ENCODE peak calls at places on chromosomes 2 and 18, in eight cellular contexts. D is gastrocnemius medialis, R is GM12892, P is GM12891, U is heart left ventricle, L is body of pancreas, F is sigmoid colon, B is erythroblast. H is an unnamed sample.

GRCh38 chr2:186405847-186406246 is 80.2 kb upstream of the ZC3H15 start:
- DNase-seq in L (no peak), B (no peak), D (no peak), F (no peak), P (no peak), R (no peak), U (no peak), H (no peak)

GRCh38 chr2:201158111-201158929 is 24.6 kb upstream of the CASP10 start:
- DNase-seq in R (no peak), F (peak; percentile 75), D (no peak), B (peak; percentile 91), P (peak; percentile 44), L (peak; percentile 78), U (peak; percentile 62), H (peak; percentile 83)

GRCh38 chr2:24920813-24921441 is 890 bp upstream of the ADCY3 start:
- DNase-seq in L (no peak), B (no peak), U (no peak), D (no peak), F (no peak), P (no peak), R (no peak), H (no peak)

GRCh38 chr2:101795033-101795432 is 97.5 kb downstream of the MAP4K4 start:
- DNase-seq in D (no peak), F (no peak), U (no peak), R (no peak), L (no peak), B (no peak), P (no peak), H (no peak)

GRCh38 chr2:182038579-182038978 is 52.9 kb downstream of the PPP1R1C start:
- DNase-seq in U (no peak), D (no peak), R (no peak), P (no peak), F (no peak), B (no peak), L (no peak), H (peak; percentile 80)

GRCh38 chr2:67997528-67998267 is 65.1 kb downstream of the C1D start:
- DNase-seq in B (no peak), P (no peak), R (no peak), F (no peak), U (no peak), D (no peak), L (no peak), H (peak; percentile 88)

GRCh38 chr2:58358024-58358423 is 116.9 kb upstream of the FANCL start:
- DNase-seq in U (no peak), P (no peak), D (no peak), L (no peak), F (no peak), R (no peak), B (no peak), H (no peak)

GRCh38 chr2:109242222-109242653 is 113.2 kb downstream of the SH3RF3 start:
- DNase-seq in L (no peak), U (no peak), F (peak; percentile 74), R (no peak), D (no peak), P (no peak), B (no peak), H (no peak)

GRCh38 chr2:181264016-181264415 is 193.2 kb upstream of the ITGA4 start:
- DNase-seq in R (no peak), P (no peak), U (no peak), L (no peak), B (no peak), F (no peak), D (no peak), H (no peak)

GRCh38 chr2:73284296-73285161 is at the start of gene FBXO41:
- DNase-seq in L (peak; percentile 47), R (peak; percentile 82), P (peak; percentile 90), U (no peak), F (peak; percentile 71), B (no peak), D (no peak), H (peak; percentile 17)

GRCh38 chr2:119476301-119477117 is 44.9 kb downstream of the TMEM37 start:
- DNase-seq in L (peak; percentile 80), F (peak; percentile 71), B (peak; percentile 66), R (peak; percentile 68), P (peak; percentile 83), D (peak; percentile 40), U (peak; percentile 63), H (peak; percentile 36)

GRCh38 chr2:119196301-119197124 is 27.1 kb upstream of the STEAP3 start:
- DNase-seq in R (no peak), U (no peak), P (no peak), F (no peak), D (no peak), L (no peak), B (no peak), H (no peak)

GRCh38 chr2:7468955-7469354 is 551.7 kb downstream of the RNF144A start:
- DNase-seq in L (no peak), B (no peak), F (no peak), D (no peak), U (no peak), P (no peak), R (no peak), H (no peak)

GRCh38 chr18:53909668-53910067 is 314.8 kb downstream of the MBD2 start:
- DNase-seq in F (no peak), D (no peak), L (no peak), R (no peak), U (no peak), B (peak; percentile 31), P (peak; percentile 15), H (peak; percentile 1)

DNA sequence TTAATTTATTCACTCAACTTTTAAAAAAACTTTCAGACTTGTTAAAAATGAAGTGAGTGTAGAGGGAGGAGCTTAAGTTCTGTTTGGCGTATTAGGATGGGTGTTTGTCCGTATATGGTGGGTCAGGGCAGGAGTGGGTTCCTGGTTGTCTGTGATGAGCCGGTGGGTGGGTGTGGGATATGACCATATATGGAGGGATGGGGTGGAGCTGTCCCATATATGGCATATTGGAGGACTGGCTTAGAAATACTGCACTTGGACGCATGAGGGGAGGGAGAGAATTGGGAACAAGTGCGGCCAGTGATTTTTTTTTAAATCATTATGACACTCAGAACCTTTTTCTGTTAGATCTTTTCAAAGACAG is 1.5 kb downstream of the KDM3A start:
- DNase-seq in P (peak; percentile 41), B (peak; percentile 93), L (peak; percentile 81), R (peak; percentile 39), U (peak; percentile 89), D (peak; percentile 92), F (peak; percentile 96), H (peak; percentile 94)
- TF ChIP-seq POLR2A in P (no peak), B (no peak), L (no peak), R (no peak), U (no peak), D (peak; percentile 84), F (no peak), H (no peak)

DNA sequence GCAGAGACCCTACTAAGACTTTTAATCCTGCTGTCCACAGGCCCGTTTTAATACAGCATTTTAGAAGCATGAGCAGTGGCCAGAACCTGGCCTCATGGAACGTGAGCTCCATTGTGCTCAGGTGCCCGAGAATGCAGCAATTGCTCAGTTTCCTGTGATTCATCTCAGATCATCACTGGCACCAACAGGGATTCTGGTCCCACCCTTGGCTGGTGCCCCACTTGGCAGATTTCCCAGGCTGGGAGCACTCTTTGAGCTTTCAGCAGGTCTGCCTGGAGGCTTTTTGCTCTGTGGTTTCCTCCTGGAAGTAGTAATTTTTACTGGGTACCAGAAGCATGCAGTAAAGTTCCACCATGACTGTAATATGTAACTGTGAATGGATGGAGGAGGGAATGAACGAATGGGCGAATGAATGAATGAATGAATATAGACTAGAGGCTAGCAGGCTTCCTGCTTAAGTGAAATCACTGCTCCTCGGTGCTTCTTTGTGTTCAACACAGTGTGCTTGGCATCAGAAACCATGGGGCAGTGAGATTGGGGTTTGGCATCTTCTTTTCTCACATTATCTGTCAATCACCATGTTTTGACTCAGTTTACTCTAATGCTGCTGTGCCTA is 312.9 kb downstream of the PRKCE start:
- DNase-seq in F (peak; percentile 77), U (peak; percentile 80), L (peak; percentile 56), P (no peak), R (no peak), D (peak; percentile 33), B (no peak), H (peak; percentile 90)
- TF ChIP-seq POLR2A in F (no peak), U (no peak), L (no peak), P (no peak), R (no peak), D (no peak), B (no peak), H (no peak)

GRCh38 chr18:63421514-63421913 is 762 bp downstream of the VPS4B start:
- DNase-seq in L (no peak), D (no peak), U (no peak), P (no peak), B (peak; percentile 65), F (no peak), R (no peak), H (no peak)

GRCh38 chr18:63422087-63422861 is at the start of gene VPS4B:
- DNase-seq in D (peak; percentile 99), R (peak; percentile 86), P (peak; percentile 89), U (peak; percentile 100), F (peak; percentile 100), B (peak; percentile 100), L (peak; percentile 99), H (peak; percentile 99)

GRCh38 chr18:63427566-63427965 is 5.3 kb upstream of the VPS4B start:
- DNase-seq in D (no peak), B (peak; percentile 91), F (no peak), L (no peak), P (no peak), U (no peak), R (no peak), H (no peak)

DNA sequence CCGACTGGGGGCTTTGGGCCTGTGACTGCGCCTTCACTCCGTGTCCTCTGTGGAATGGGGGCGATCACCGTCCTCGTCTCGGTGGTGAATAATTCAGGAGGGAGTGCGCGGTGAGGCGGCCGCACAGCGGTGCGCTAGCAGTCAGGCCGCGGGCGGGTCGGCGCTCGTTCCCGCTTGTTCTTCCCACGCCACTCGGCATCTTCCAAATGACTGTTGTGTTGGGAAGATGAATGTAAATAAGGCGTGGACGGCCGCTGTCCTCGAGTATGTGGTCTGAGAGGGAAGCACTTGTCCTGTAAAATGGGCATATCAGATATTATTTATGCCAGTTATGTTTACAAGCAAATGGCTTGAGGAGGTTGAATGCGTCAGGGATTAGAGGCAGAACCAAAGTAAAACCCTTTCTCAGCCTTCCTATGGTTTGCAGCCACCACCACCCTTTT is 607 bp upstream of the VPS4B start:
- DNase-seq in R (no peak), U (no peak), L (no peak), B (no peak), F (no peak), D (no peak), P (no peak), H (no peak)
- TF ChIP-seq POLR2A in R (no peak), U (no peak), L (no peak), B (no peak), F (no peak), D (no peak), P (no peak), H (no peak)

DNA sequence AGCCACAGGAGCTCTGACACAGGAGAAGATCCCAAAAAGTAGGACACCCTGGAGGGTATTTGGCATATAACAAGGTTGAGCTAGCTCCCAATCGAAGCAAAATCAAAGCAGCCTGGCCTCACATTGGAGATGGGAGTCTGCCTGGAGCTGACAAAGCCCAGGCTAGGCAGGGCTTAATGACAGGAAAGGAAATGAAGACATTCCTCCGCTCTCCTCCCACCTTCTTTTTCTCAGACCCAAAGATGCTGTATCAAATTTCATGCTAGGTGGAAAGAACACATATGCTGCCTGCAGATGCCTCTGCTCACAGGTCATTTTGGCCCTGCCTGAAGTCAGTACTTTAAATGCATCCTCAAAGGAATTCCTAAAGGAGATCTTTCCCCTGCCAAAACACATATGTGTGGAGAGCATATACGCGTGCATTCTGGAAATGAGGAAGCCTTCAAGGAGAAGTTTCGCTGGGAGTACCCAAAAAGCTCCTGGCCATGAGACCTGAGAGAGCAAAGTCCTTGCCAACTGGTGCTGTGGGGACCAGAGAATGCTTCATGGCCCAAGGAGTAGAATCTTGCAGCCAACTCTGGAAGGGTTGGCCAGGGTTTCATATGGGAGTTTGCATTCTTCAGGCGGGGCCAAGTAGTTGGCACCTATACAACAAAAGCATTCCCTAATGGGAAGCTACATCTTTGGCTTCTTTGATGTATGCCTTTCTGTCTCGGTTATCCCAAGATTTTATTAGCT is 88.0 kb downstream of the AQP4 start:
- DNase-seq in P (no peak), L (no peak), D (no peak), R (no peak), U (no peak), F (no peak), B (no peak), H (no peak)
- TF ChIP-seq POLR2A in P (no peak), L (no peak), D (no peak), R (no peak), U (no peak), F (no peak), B (no peak), H (no peak)

H was measured in IMR-90.